ENCODE peak calls at places on chromosomes 7 and 10, in eight cellular contexts. C, W, G, F, X, P, K and J are unnamed samples.

GRCh38 chr10:37344413-37344812 is 219.0 kb downstream of the ANKRD30A start:
- DNase-seq in C (no peak), W (no peak), G (no peak), F (no peak), X (no peak), P (no peak), K (no peak), J (no peak)

GRCh38 chr7:20798081-20798693 is 11.5 kb upstream of the SP8 start:
- DNase-seq in C (no peak), W (peak), G (no peak), F (peak), X (no peak), P (peak), K (no peak), J (no peak)

GRCh38 chr7:2038876-2039728 is 193.6 kb downstream of the MAD1L1 start:
- DNase-seq in C (no peak), W (no peak), G (peak), F (peak), X (no peak), P (no peak), K (no peak), J (no peak)

GRCh38 chr10:110353244-110354119 is 48.8 kb upstream of the SMNDC1 start:
- DNase-seq in C (peak), W (peak), G (no peak), F (peak), X (peak), P (peak), K (peak), J (no peak)

GRCh38 chr10:5488272-5489161 is 10.9 kb downstream of the CALML5 start:
- DNase-seq in C (no peak), W (no peak), G (no peak), F (peak), X (no peak), P (no peak), K (no peak), J (no peak)

GRCh38 chr7:137715101-137715500 is 131.7 kb downstream of the DGKI start:
- DNase-seq in C (peak), W (peak), G (no peak), F (no peak), X (no peak), P (peak), K (no peak), J (no peak)

GRCh38 chr10:98427011-98427515 is 12.1 kb upstream of the PYROXD2 start:
- DNase-seq in C (no peak), W (no peak), G (peak), F (no peak), X (no peak), P (no peak), K (no peak), J (no peak)

GRCh38 chr10:47444047-47444446 is 39.9 kb downstream of the ANXA8 start:
- DNase-seq in C (no peak), W (no peak), G (no peak), F (no peak), X (no peak), P (no peak), K (no peak), J (no peak)

GRCh38 chr7:117110480-117111315 is 157.4 kb downstream of the ST7 start:
- DNase-seq in C (no peak), W (no peak), G (no peak), F (no peak), X (no peak), P (no peak), K (no peak), J (no peak)

GRCh38 chr10:69461327-69462025 is 10.2 kb downstream of the TSPAN15 start:
- DNase-seq in C (no peak), W (no peak), G (no peak), F (no peak), X (no peak), P (no peak), K (no peak), J (no peak)

GRCh38 chr7:110442386-110442837 is 648.5 kb upstream of the LRRN3 start:
- DNase-seq in C (peak), W (no peak), G (no peak), F (peak), X (no peak), P (no peak), K (peak), J (no peak)

GRCh38 chr10:74898201-74898976 is 72.0 kb downstream of the KAT6B start:
- DNase-seq in C (peak), W (no peak), G (no peak), F (peak), X (no peak), P (no peak), K (no peak), J (peak)

GRCh38 chr7:100688593-100688860 is 5.5 kb downstream of the GIGYF1 start:
- DNase-seq in C (no peak), W (no peak), G (no peak), F (no peak), X (no peak), P (no peak), K (no peak), J (no peak)

GRCh38 chr7:94344826-94345225 is 49.9 kb upstream of the COL1A2 start:
- DNase-seq in C (peak), W (peak), G (no peak), F (peak), X (peak), P (peak), K (peak), J (no peak)

GRCh38 chr7:26198133-26198780 is 2.3 kb downstream of the HNRNPA2B1 start:
- DNase-seq in C (no peak), W (peak), G (no peak), F (peak), X (no peak), P (peak), K (peak), J (no peak)

GRCh38 chr10:124532106-124532641 is 70.6 kb downstream of the LHPP start:
- DNase-seq in C (no peak), W (no peak), G (no peak), F (peak), X (no peak), P (no peak), K (no peak), J (no peak)

GRCh38 chr7:2152646-2153045 is 80.1 kb downstream of the MAD1L1 start:
- DNase-seq in C (no peak), W (no peak), G (no peak), F (no peak), X (no peak), P (no peak), K (no peak), J (no peak)

GRCh38 chr10:8006274-8006999 is 48.1 kb upstream of the GATA3 start:
- DNase-seq in C (no peak), W (no peak), G (no peak), F (no peak), X (no peak), P (peak), K (no peak), J (no peak)

GRCh38 chr7:33762153-33762902 is 143.0 kb upstream of the BMPER start:
- DNase-seq in C (no peak), W (no peak), G (no peak), F (no peak), X (no peak), P (no peak), K (no peak), J (no peak)

GRCh38 chr10:102133373-102134195 is 744 bp downstream of the PPRC1 start:
- DNase-seq in C (peak), W (peak), G (peak), F (peak), X (peak), P (peak), K (peak), J (no peak)

GRCh38 chr10:11612004-11613001 is 853 bp upstream of the USP6NL start:
- DNase-seq in C (no peak), W (peak), G (no peak), F (no peak), X (no peak), P (no peak), K (peak), J (no peak)

GRCh38 chr7:42292991-42293521 is 56.0 kb upstream of the GLI3 start:
- DNase-seq in C (no peak), W (no peak), G (no peak), F (peak), X (no peak), P (no peak), K (no peak), J (no peak)

GRCh38 chr10:16828114-16828568 is 10.9 kb upstream of the RSU1 start:
- DNase-seq in C (peak), W (peak), G (no peak), F (peak), X (peak), P (peak), K (peak), J (peak)

GRCh38 chr7:27846388-27846787 is 106.4 kb downstream of the TAX1BP1 start:
- DNase-seq in C (peak), W (no peak), G (no peak), F (no peak), X (peak), P (no peak), K (no peak), J (no peak)

GRCh38 chr7:47411281-47411869 is 170.5 kb downstream of the TNS3 start:
- DNase-seq in C (no peak), W (no peak), G (no peak), F (no peak), X (no peak), P (no peak), K (no peak), J (no peak)

GRCh38 chr7:24701899-24702235 is 55.4 kb downstream of the GSDME start:
- DNase-seq in C (no peak), W (no peak), G (no peak), F (no peak), X (no peak), P (no peak), K (no peak), J (no peak)

GRCh38 chr7:109549461-109549860 is 979.8 kb downstream of the DNAJB9 start:
- DNase-seq in C (no peak), W (peak), G (no peak), F (no peak), X (no peak), P (no peak), K (no peak), J (no peak)

GRCh38 chr7:37930226-37930948 is 9.9 kb downstream of the EPDR1 start:
- DNase-seq in C (no peak), W (no peak), G (no peak), F (peak), X (peak), P (peak), K (no peak), J (no peak)

GRCh38 chr7:87474533-87475358 is 734 bp downstream of the ABCB4 start:
- DNase-seq in C (no peak), W (no peak), G (no peak), F (peak), X (peak), P (peak), K (no peak), J (peak)

GRCh38 chr7:41275255-41275654 is 427.6 kb downstream of the INHBA start:
- DNase-seq in C (no peak), W (no peak), G (no peak), F (no peak), X (no peak), P (no peak), K (no peak), J (no peak)

GRCh38 chr10:72241853-72242252 is 25.8 kb upstream of the ASCC1 start:
- DNase-seq in C (no peak), W (no peak), G (peak), F (no peak), X (no peak), P (no peak), K (no peak), J (no peak)

GRCh38 chr10:72244573-72245038 is 28.5 kb upstream of the ASCC1 start:
- DNase-seq in C (no peak), W (no peak), G (peak), F (no peak), X (no peak), P (no peak), K (no peak), J (no peak)

GRCh38 chr10:72245949-72246525 is 27.7 kb upstream of the DDIT4 start:
- DNase-seq in C (no peak), W (peak), G (peak), F (no peak), X (no peak), P (no peak), K (no peak), J (no peak)

GRCh38 chr10:72242675-72243074 is 26.6 kb upstream of the ASCC1 start:
- DNase-seq in C (no peak), W (peak), G (peak), F (no peak), X (peak), P (peak), K (peak), J (no peak)

DNA sequence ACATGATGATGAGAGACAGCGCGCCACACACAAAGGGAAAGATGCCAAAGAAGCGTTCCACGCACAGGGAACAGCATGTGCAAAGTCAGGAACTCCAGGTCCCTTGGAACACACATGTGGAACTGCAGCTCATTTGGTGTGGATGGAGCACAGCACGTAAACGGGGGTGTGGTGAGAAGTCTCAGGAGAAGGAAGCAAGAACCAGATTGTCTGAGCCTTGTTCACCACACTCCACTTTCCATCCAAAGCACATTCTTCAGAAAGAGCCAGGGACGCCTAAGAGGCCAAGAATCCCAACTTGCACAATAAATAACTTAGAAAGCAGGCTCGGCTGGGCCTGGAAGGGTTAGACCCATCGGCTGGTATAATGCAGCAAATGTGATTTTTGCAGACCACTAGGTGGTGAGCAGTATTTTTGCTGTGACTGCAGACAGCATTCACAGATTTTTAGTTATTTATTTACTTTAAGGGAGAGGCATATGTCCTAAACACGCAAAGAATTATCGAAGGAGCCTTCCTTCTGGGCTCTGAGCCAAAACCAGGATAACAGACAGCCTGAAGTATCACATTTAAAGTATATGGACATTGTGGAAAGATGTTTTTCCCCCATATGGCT is 27.9 kb upstream of the ASCC1 start:
- DNase-seq in C (peak), W (peak), G (peak), F (peak), X (peak), P (peak), K (peak), J (no peak)
- TF ChIP-seq CTCF in C (peak), W (peak), G (peak), F (peak), X (peak), P (peak), K (peak), J (peak)

GRCh38 chr7:130293521-130293920 is 560 bp downstream of the CPA4 start:
- DNase-seq in C (no peak), W (no peak), G (no peak), F (no peak), X (no peak), P (no peak), K (no peak), J (peak)

GRCh38 chr7:130296221-130296951 is 3.4 kb downstream of the CPA4 start:
- DNase-seq in C (no peak), W (no peak), G (no peak), F (no peak), X (peak), P (peak), K (no peak), J (no peak)

GRCh38 chr7:130292682-130293257 is at the start of gene CPA4:
- DNase-seq in C (peak), W (peak), G (no peak), F (peak), X (peak), P (peak), K (peak), J (no peak)

GRCh38 chr7:130297628-130298027 is 4.7 kb downstream of the CPA4 start:
- DNase-seq in C (no peak), W (no peak), G (no peak), F (no peak), X (no peak), P (no peak), K (no peak), J (no peak)

DNA sequence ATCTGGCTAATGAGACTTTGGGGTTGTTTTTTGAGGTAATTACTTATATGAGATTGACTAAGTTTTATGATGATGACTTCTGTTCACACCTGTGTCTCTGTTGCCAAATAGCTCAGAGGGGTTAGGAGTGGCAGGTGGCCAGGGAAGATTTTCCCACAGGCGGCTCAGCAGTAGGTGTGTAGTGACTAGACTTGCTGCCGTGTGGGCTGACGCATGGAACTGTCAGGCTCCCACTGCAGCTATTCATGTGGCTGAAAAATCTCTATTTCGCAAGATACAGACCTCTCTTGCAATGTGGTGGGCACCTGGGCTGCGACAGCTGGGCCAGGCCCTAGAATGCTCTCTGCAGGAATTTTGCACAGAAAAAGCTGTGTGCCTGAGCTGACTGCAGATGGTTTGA is 1.4 kb downstream of the CPA4 start:
- DNase-seq in C (peak), W (no peak), G (no peak), F (no peak), X (peak), P (peak), K (peak), J (no peak)
- H3K4me3 ChIP-seq in C (no peak), W (no peak), G (no peak), F (peak), X (peak), P (no peak), K (no peak), J (no peak)

GRCh38 chr7:140397784-140398750 is at the start of gene SLC37A3:
- DNase-seq in C (peak), W (peak), G (peak), F (peak), X (peak), P (peak), K (peak), J (no peak)
- TF ChIP-seq CTCF in C (peak), W (no peak), G (peak), F (no peak), X (no peak), P (no peak), K (peak), J (peak)

DNA sequence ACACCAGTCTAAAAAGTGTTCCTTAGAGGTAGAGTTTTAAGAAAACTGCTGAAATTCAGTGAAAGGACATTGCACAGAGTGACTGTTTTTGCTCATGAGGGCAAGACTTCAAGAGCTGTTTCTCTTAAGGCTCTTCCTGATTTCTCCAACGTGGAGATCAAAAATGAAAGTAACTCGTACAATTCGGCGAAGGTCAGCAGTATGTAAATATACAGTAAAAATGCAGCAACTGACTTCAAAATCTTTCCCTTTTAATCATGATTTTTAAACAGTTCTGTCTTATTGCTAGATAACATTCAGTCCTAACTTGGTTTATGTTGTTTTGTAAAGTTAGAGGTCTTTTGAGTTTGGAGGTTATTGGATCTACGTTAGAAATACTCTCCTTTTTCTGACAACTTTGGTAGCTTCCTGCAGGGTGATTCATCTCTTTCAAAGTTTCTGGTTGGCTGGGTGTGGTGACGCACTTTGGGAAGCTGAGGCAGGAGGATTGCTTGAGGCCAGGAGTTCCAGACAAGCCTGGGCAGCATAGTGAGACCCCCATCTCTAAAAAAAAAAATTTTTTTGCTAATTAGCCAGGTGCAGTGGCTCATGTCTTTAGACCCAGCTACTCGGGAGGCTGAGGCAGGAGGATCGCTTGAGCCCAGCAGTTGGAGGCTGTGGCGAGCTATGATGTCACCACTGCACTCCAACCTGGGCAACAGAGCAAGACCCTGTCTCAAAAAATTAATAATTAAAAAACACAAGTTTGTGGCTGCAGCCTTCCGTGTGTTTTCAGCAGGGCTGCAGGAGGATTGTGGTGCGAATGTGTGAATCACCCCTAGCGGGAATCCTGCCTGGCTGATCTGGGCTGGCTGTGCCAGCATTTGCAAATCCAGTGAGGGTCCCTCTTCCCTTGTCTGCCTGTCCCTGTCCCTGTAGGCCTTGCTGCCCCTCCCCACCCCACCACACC is 29.2 kb upstream of the AP5Z1 start:
- DNase-seq in C (peak), W (peak), G (no peak), F (peak), X (peak), P (peak), K (peak), J (no peak)
- H3K4me3 ChIP-seq in C (peak), W (no peak), G (peak), F (peak), X (peak), P (peak), K (peak), J (peak)

GRCh38 chr10:103703941-103704919 is 151.1 kb downstream of the SH3PXD2A start:
- DNase-seq in C (no peak), W (no peak), G (no peak), F (no peak), X (no peak), P (no peak), K (no peak), J (no peak)

GRCh38 chr10:103707956-103708626 is 147.3 kb downstream of the SH3PXD2A start:
- DNase-seq in C (no peak), W (no peak), G (no peak), F (no peak), X (no peak), P (no peak), K (no peak), J (no peak)

GRCh38 chr10:103708627-103709288 is 146.6 kb downstream of the SH3PXD2A start:
- DNase-seq in C (no peak), W (no peak), G (no peak), F (no peak), X (no peak), P (no peak), K (no peak), J (no peak)

GRCh38 chr10:103706760-103707159 is 148.6 kb downstream of the SH3PXD2A start:
- DNase-seq in C (no peak), W (no peak), G (no peak), F (no peak), X (no peak), P (no peak), K (no peak), J (no peak)

GRCh38 chr10:103706047-103706446 is 149.3 kb downstream of the SH3PXD2A start:
- DNase-seq in C (no peak), W (no peak), G (no peak), F (no peak), X (no peak), P (no peak), K (no peak), J (no peak)
- TF ChIP-seq CTCF in C (no peak), W (peak), G (no peak), F (no peak), X (no peak), P (no peak), K (no peak), J (no peak)